ENCODE peak calls at places on chromosomes 3 and 15, in seven cellular contexts. K, R, X, N, V, Y and H are unnamed samples.

GRCh38 chr3:65758871-65759598 is 279.7 kb downstream of the MAGI1 start:
- DNase-seq in K (no peak), R (no peak), X (no peak), N (no peak), V (no peak), Y (peak; percentile 60), H (peak; percentile 11)

GRCh38 chr15:85746641-85747040 is 48.1 kb downstream of the KLHL25 start:
- DNase-seq in K (no peak), R (no peak), X (no peak), N (no peak), V (no peak), Y (no peak), H (no peak)

GRCh38 chr3:193509103-193509965 is 45.4 kb downstream of the ATP13A4 start:
- DNase-seq in K (no peak), R (peak; percentile 67), X (no peak), N (no peak), V (no peak), Y (no peak), H (no peak)

GRCh38 chr3:98556164-98557130 is 24.7 kb downstream of the GPR15 start:
- DNase-seq in K (peak; percentile 6), R (no peak), X (no peak), N (no peak), V (no peak), Y (no peak), H (no peak)

GRCh38 chr15:65327651-65328393 is 23.3 kb downstream of the RNU5B-1 start:
- DNase-seq in K (no peak), R (no peak), X (no peak), N (peak; percentile 38), V (no peak), Y (no peak), H (no peak)

GRCh38 chr3:183428140-183429023 is at the start of gene MCF2L2:
- DNase-seq in K (peak; percentile 66), R (peak; percentile 54), X (peak; percentile 85), N (peak; percentile 80), V (peak; percentile 80), Y (peak; percentile 15), H (no peak)

GRCh38 chr3:173529062-173529711 is 131.6 kb downstream of the NLGN1 start:
- DNase-seq in K (no peak), R (no peak), X (no peak), N (no peak), V (peak; percentile 40), Y (peak; percentile 4), H (peak; percentile 62)

GRCh38 chr3:13891492-13892073 is 11.7 kb upstream of the WNT7A start:
- DNase-seq in K (no peak), R (no peak), X (no peak), N (no peak), V (no peak), Y (no peak), H (peak; percentile 36)

GRCh38 chr3:71288269-71288930 is 295.1 kb downstream of the FOXP1 start:
- DNase-seq in K (no peak), R (no peak), X (no peak), N (no peak), V (no peak), Y (peak; percentile 53), H (no peak)

GRCh38 chr15:63892794-63893441 is 59.2 kb upstream of the HERC1 start:
- DNase-seq in K (peak; percentile 53), R (peak; percentile 53), X (peak; percentile 45), N (no peak), V (no peak), Y (no peak), H (no peak)

GRCh38 chr15:25136119-25136518 is 181.3 kb downstream of the SNRPN start:
- DNase-seq in K (no peak), R (no peak), X (no peak), N (no peak), V (peak; percentile 45), Y (peak; percentile 15), H (no peak)
- H3K9me3 ChIP-seq in K (no peaks in the 10 kb centered on the region), R (peaks cover 88% of the 10 kb centered on the region), X (no peaks in the 10 kb centered on the region), N (no peaks in the 10 kb centered on the region), V (no peaks in the 10 kb centered on the region), Y (no peaks in the 10 kb centered on the region), H (no peaks in the 10 kb centered on the region)

GRCh38 chr3:5499404-5499803 is 311.9 kb downstream of the EDEM1 start:
- DNase-seq in K (no peak), R (no peak), X (no peak), N (no peak), V (no peak), Y (no peak), H (no peak)
- H3K4me3 ChIP-seq in K (no peak overlapping the region), R (no peak overlapping the region), X (no peak overlapping the region), N (no peak overlapping the region), V (no peak overlapping the region), Y (no peak overlapping the region), H (no peak overlapping the region)

GRCh38 chr15:42498212-42499038 is 3.0 kb downstream of the SNAP23 start:
- DNase-seq in K (no peak), R (no peak), X (no peak), N (no peak), V (no peak), Y (no peak), H (peak; percentile 16)

GRCh38 chr15:42491540-42492225 is 742 bp upstream of the ZNF106 start:
- DNase-seq in K (no peak), R (no peak), X (no peak), N (no peak), V (no peak), Y (peak; percentile 82), H (no peak)

GRCh38 chr15:42494998-42495360 is 455 bp upstream of the SNAP23 start:
- DNase-seq in K (peak; percentile 30), R (peak; percentile 47), X (peak; percentile 44), N (no peak), V (no peak), Y (peak; percentile 77), H (no peak)

GRCh38 chr15:42493694-42494093 is 1.7 kb upstream of the SNAP23 start:
- DNase-seq in K (no peak), R (no peak), X (no peak), N (no peak), V (no peak), Y (no peak), H (no peak)

GRCh38 chr15:42495361-42496212 is at the start of gene SNAP23:
- DNase-seq in K (peak; percentile 81), R (peak; percentile 96), X (peak; percentile 95), N (peak; percentile 96), V (peak; percentile 96), Y (peak; percentile 96), H (peak; percentile 88)
- H3K4me1 ChIP-seq in K (peaks cover 43% of the 10 kb centered on the region), R (peaks cover 39% of the 10 kb centered on the region), X (no peaks in the 10 kb centered on the region), N (peaks cover 25% of the 10 kb centered on the region), V (no peaks in the 10 kb centered on the region), Y (peaks cover 10% of the 10 kb centered on the region), H (peaks cover 20% of the 10 kb centered on the region)

DNA sequence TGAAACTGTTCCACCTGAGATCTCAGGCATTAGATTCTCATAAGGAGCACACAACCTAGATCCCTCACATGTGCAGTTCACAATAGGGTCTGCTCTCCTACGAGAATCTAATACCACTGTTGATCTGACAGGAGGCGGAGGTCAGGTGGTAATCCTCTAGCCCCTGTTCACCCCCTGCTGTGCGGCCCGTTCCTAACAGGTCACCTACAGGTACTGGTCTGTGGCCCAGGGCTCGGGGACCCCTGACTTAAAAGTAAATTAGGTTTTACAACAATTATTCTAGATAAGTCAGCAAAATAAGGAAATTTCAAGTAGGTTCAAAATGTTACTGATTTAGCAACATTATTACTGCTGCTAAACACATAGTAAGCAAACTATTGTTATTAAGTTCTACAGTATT is 58.2 kb downstream of the CFAP20DC start:
- DNase-seq in K (no peak), R (no peak), X (no peak), N (no peak), V (no peak), Y (no peak), H (no peak)
- H3K9me3 ChIP-seq in K (no peaks in the 10 kb centered on the region), R (peaks cover 3% of the 10 kb centered on the region), X (no peaks in the 10 kb centered on the region), N (no peaks in the 10 kb centered on the region), V (no peaks in the 10 kb centered on the region), Y (peaks cover under 1% of the 10 kb centered on the region), H (no peaks in the 10 kb centered on the region)